ENCODE peak calls at places on chromosomes 7 and 10, in six cellular contexts. P, E, S, V, O and F are unnamed samples.

GRCh38 chr7:16587785-16588184 is 57.8 kb downstream of the ANKMY2 start:
- DNase-seq in P (no peak), E (no peak), S (no peak), V (peak), O (no peak), F (no peak)

GRCh38 chr7:30880090-30880704 is 31.5 kb upstream of the AQP1 start:
- DNase-seq in P (no peak), E (no peak), S (no peak), V (no peak), O (no peak), F (peak)

GRCh38 chr10:3426190-3426845 is 253.7 kb upstream of the PITRM1 start:
- DNase-seq in P (no peak), E (no peak), S (peak), V (no peak), O (no peak), F (peak)

GRCh38 chr7:39062811-39063210 is 85.1 kb downstream of the POU6F2 start:
- DNase-seq in P (no peak), E (no peak), S (no peak), V (no peak), O (no peak), F (no peak)

GRCh38 chr7:100509213-100509612 is 25.5 kb downstream of the NYAP1 start:
- DNase-seq in P (peak), E (no peak), S (peak), V (peak), O (no peak), F (no peak)

GRCh38 chr7:8147760-8148463 is 114.1 kb downstream of the ICA1 start:
- DNase-seq in P (no peak), E (no peak), S (no peak), V (peak), O (no peak), F (no peak)

GRCh38 chr10:110214380-110214826 is 7.0 kb downstream of the MXI1 start:
- DNase-seq in P (no peak), E (no peak), S (no peak), V (no peak), O (no peak), F (no peak)

GRCh38 chr7:1539346-1540321 is 9.1 kb downstream of the MAFK start:
- DNase-seq in P (peak), E (no peak), S (no peak), V (no peak), O (no peak), F (no peak)

GRCh38 chr7:158411232-158411950 is 176.2 kb downstream of the PTPRN2 start:
- DNase-seq in P (peak), E (no peak), S (no peak), V (no peak), O (no peak), F (no peak)

GRCh38 chr10:125231116-125231812 is 70.9 kb upstream of the CTBP2 start:
- DNase-seq in P (no peak), E (no peak), S (peak), V (no peak), O (no peak), F (no peak)

GRCh38 chr10:79386637-79387465 is 39.6 kb downstream of the PPIF start:
- DNase-seq in P (peak), E (no peak), S (no peak), V (no peak), O (no peak), F (no peak)

GRCh38 chr7:73880755-73881328 is 19.9 kb downstream of the TMEM270 start:
- DNase-seq in P (peak), E (no peak), S (no peak), V (no peak), O (no peak), F (no peak)

GRCh38 chr10:34884272-34884952 is 69.3 kb upstream of the PARD3 start:
- DNase-seq in P (no peak), E (no peak), S (no peak), V (no peak), O (no peak), F (no peak)

GRCh38 chr10:6579904-6580278 is at the start of gene PRKCQ:
- DNase-seq in P (no peak), E (no peak), S (peak), V (no peak), O (no peak), F (peak)

GRCh38 chr10:12768156-12768731 is 233.3 kb downstream of the CCDC3 start:
- DNase-seq in P (no peak), E (no peak), S (peak), V (no peak), O (no peak), F (no peak)

GRCh38 chr10:10831085-10831484 is 186.6 kb upstream of the CELF2 start:
- DNase-seq in P (no peak), E (peak), S (peak), V (no peak), O (no peak), F (peak)

GRCh38 chr10:99532687-99533495 is at the start of gene NKX2-3:
- DNase-seq in P (no peak), E (peak), S (peak), V (no peak), O (no peak), F (peak)

GRCh38 chr7:28191751-28192150 is 11.2 kb upstream of the JAZF1 start:
- DNase-seq in P (no peak), E (no peak), S (no peak), V (no peak), O (no peak), F (no peak)

GRCh38 chr7:98879198-98879988 is 1.1 kb downstream of the TRRAP start:
- DNase-seq in P (peak), E (no peak), S (no peak), V (peak), O (no peak), F (peak)

GRCh38 chr7:100166317-100166940 is 2.0 kb downstream of the GAL3ST4 start:
- DNase-seq in P (peak), E (no peak), S (no peak), V (no peak), O (no peak), F (no peak)